ENCODE peak calls at places on chromosomes 1 and 21, in four cellular contexts. K, Y, P and V are unnamed samples.

GRCh38 chr1:232508161-232508661 is 121.7 kb downstream of the SIPA1L2 start:
- DNase-seq in K (no peak), Y (no peak), P (peak; percentile 14), V (no peak)

GRCh38 chr1:202998836-202999750 is 8.1 kb upstream of the TMEM183A start:
- DNase-seq in K (no peak), Y (no peak), P (peak; percentile 88), V (peak; percentile 74)

GRCh38 chr1:207181838-207182237 is 77.8 kb downstream of the C4BPA start:
- DNase-seq in K (no peak), Y (no peak), P (peak; percentile 61), V (peak; percentile 30)

GRCh38 chr1:47783638-47784293 is 213.4 kb downstream of the TRABD2B start:
- DNase-seq in K (no peak), Y (no peak), P (no peak), V (no peak)

GRCh38 chr1:225921734-225922709 is 2.0 kb downstream of the PYCR2 start:
- DNase-seq in K (no peak), Y (no peak), P (peak; percentile 91), V (no peak)

GRCh38 chr1:63873751-63874150 is 99.9 kb downstream of the ROR1 start:
- DNase-seq in K (no peak), Y (no peak), P (peak; percentile 89), V (no peak)

GRCh38 chr1:159113783-159114182 is 37.2 kb upstream of the AIM2 start:
- DNase-seq in K (no peak), Y (no peak), P (no peak), V (no peak)

GRCh38 chr1:17768651-17769241 is 13.6 kb downstream of the ACTL8 start:
- DNase-seq in K (peak; percentile 74), Y (peak; percentile 21), P (peak; percentile 64), V (peak; percentile 59)

GRCh38 chr1:114270255-114271117 is 116.8 kb upstream of the SYT6 start:
- DNase-seq in K (no peak), Y (no peak), P (no peak), V (no peak)

GRCh38 chr1:101235241-101235695 is 1.6 kb upstream of the S1PR1 start:
- DNase-seq in K (no peak), Y (no peak), P (no peak), V (no peak)

GRCh38 chr1:10918531-10918930 is 93.9 kb upstream of the TARDBP start:
- DNase-seq in K (no peak), Y (no peak), P (no peak), V (no peak)

GRCh38 chr1:2128189-2128901 is 66.2 kb downstream of the FAAP20 start:
- DNase-seq in K (no peak), Y (peak; percentile 14), P (no peak), V (no peak)

GRCh38 chr1:53740621-53741105 is 1.7 kb upstream of the GLIS1 start:
- DNase-seq in K (no peak), Y (no peak), P (peak; percentile 74), V (peak; percentile 53)

GRCh38 chr1:232306269-232306911 is 323.5 kb downstream of the SIPA1L2 start:
- DNase-seq in K (no peak), Y (peak; percentile 42), P (peak; percentile 37), V (peak; percentile 24)

GRCh38 chr1:159190441-159190840 is 14.2 kb upstream of the ACKR1 start:
- DNase-seq in K (no peak), Y (no peak), P (no peak), V (no peak)

GRCh38 chr1:230236951-230237350 is 169.9 kb downstream of the GALNT2 start:
- DNase-seq in K (no peak), Y (no peak), P (no peak), V (peak; percentile 74)

GRCh38 chr1:204369006-204369726 is 9.4 kb upstream of the PLEKHA6 start:
- DNase-seq in K (no peak), Y (no peak), P (no peak), V (no peak)

GRCh38 chr21:20997308-20997632 is 939 bp upstream of the NCAM2 start:
- DNase-seq in K (no peak), Y (no peak), P (no peak), V (no peak)

DNA sequence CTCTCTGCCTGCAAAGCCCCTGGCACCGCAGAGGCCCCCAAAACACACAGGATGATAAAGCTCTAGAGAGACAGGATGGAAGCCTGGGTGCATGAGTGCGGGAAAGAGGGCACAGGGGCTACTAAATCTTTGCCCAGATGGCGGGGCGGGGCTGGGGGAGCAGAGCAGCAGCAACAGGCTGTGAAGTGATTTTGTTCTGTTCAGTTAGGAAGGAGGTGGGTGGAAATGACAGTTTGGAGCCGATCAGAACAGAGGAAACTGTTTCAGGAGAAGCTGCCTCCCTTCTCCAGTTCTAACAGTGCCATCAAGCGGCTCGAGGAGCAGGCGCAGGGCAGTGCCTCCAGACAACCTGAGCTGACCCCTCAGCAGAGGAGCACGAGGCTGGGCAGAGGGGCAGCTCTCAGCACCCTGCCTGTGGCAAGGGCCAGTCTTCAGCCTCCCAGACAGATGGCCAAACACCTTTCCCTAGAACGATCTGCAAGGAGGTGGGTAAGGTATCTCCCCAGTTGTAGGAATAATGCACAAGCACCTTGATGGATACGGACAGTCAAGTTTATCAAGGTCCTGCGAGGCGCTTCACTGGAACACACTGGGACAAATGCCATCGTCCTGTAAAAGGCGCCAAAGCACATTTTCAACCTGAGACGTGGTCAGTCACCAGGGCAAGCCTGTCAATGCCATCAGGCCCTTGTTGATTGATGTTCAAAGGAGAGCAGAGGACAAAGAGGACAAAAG is 44.9 kb downstream of the TOMM20 start:
- DNase-seq in K (no peak), Y (peak; percentile 83), P (peak; percentile 80), V (peak; percentile 97)
- TF ChIP-seq CTCF in K (peak; percentile 97), Y (peak; percentile 97), P (peak; percentile 82), V (peak; percentile 97)

DNA sequence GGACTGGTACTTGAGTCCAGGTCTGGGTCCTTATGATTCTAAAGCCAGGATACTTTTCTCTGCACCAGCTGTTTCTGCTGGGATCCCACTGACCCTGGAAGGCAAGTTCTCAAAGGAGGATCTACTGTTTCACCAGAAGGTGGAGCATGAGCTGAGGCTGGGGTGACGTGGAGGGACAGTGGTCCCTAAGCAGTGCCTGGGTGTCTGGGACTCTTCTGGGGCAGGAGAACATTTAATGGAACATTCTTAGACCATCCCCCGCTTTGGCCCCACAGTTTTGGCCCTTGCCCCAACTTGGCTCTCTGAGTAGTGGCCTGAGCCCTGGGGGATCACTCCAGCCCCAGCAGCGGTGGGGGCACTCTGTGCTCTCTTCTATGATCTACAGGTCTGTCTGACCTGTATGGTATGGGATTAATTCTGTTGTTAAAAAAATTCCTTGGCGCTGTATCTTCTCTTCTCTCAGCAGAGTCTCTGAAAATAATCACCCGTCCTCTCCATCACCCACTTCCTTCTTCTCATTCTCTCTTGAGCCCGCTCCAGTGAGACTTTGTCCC is 60.3 kb upstream of the CSF3R start:
- DNase-seq in K (no peak), Y (no peak), P (peak; percentile 10), V (no peak)
- TF ChIP-seq CTCF in K (peak; percentile 18), Y (no peak), P (peak; percentile 48), V (peak; percentile 18)

GRCh38 chr1:16621300-16621658 is 7.9 kb upstream of the NBPF1 start:
- DNase-seq in K (no peak), Y (no peak), P (no peak), V (no peak)
- TF ChIP-seq CTCF in K (no peak), Y (no peak), P (no peak), V (no peak)

GRCh38 chr1:94463765-94464330 is 45.7 kb downstream of the ABCD3 start:
- DNase-seq in K (peak; percentile 4), Y (no peak), P (peak; percentile 78), V (peak; percentile 77)
- TF ChIP-seq CTCF in K (peak; percentile 63), Y (peak; percentile 69), P (peak; percentile 87), V (peak; percentile 67)

DNA sequence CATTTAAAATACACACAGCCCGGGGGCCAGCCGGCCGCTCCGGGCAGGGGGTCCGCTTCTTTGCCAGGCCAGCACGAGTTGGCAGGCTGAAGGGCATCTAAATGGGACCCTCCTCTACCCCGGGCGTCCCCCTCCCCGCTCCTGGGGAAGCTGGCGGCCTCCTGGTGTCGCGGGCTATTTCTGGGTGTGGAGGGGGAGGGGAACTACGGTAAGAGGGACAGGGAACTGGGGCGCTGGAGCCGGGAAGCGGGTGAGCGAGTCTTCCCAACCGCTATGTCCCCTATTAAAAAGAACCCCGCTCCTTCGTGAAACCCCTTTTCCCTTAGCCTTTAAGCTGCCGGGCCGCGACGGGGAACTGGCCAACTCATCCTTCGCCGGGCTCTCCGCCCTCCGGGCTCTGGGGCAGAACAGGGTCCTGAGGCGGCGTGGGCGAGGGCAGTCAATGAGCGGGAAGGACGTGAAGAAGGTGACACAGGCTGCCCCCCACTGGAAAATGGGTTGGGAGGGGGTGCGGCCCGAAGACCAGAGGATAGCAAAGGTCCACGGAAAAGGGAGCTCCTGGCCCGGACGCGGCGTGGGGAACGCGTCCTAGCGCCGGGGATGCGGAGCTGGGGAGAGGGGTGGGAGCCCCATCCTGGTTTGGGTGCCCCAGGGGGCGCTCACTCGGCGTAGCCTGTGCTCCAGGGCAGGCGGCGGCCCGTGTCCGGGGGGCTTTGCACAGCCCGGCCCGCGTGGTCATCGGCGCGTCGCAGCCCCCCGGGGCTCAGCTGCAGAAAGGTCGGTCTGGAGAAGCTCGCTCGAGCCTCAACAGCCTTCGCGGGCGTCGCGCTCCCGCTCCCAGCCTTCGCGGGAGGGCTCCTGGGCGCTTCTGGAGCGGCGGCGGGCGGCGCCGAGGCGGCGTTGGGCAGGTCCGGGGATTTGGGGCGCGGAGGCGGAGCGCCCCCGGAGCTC is 544 bp downstream of the PPM1J start:
- DNase-seq in K (no peak), Y (no peak), P (peak; percentile 20), V (no peak)
- TF ChIP-seq CTCF in K (peak; percentile 16), Y (no peak), P (peak; percentile 26), V (no peak)

DNA sequence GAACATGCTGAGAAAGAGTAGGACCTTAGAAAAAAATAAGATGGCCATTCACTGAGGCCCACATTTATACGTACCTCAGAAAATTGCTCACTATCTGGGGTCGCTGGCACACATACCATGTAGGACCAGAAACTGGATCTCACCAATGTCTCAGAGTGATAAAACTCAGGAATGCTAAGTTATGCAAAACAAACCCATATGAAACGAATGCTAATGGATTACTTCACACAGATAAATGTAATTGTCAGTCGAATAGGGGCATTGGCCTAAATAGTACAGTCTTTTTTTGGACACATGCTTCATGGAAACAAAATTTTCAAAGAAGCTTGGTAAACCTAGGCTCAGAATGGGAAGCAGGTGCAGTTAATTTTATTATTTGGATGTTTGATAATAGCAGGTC is 32.6 kb upstream of the RGS2 start:
- DNase-seq in K (no peak), Y (no peak), P (no peak), V (no peak)
- TF ChIP-seq CTCF in K (no peak), Y (no peak), P (no peak), V (no peak)

GRCh38 chr1:14538335-14538734 is 60.1 kb upstream of the KAZN start:
- DNase-seq in K (no peak), Y (no peak), P (peak; percentile 19), V (no peak)
- TF ChIP-seq CTCF in K (no peak), Y (no peak), P (peak; percentile 49), V (peak; percentile 22)

DNA sequence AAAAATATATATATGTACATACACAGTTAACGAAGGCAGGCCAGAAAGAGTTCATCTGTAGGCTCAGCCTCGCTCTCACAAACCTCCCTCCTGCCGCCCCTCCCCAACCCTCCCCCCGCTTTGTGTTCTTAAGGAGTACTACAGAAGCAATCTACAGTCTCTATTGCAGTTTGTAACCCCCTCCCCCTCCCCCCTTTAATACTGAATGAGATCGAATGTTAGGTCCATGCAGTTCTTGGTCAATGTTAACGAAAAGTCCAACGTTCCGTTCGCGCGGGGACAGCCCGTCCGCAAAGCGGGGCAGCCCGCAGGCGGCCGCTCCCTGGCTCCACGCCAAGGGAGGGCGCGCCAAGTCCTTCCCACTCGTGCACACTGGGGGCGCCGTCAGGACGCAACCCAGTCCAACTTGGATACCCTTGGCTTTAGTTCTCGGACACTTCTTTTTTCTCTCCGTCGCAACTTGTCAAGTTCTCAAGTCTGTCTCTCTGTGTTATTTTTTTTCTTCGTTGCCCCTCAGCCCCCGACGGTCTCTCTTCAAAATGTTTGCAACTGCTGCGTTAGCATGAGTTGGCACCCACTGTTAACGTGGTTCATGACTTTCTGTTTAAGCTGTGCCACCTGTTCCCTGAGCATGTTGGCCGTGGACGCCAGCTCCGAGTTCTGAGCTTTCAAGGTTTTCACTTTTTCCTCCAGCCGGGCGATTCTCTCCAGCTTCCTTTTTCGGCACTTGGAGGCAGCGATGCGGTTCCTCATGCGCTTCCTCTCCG is 2.1 kb downstream of the JUN start:
- DNase-seq in K (no peak), Y (peak; percentile 76), P (peak; percentile 67), V (peak; percentile 82)
- TF ChIP-seq CTCF in K (peak; percentile 64), Y (peak; percentile 67), P (peak; percentile 42), V (peak; percentile 47)